ENCODE peak calls at places on chromosomes 12 and 14, in five cellular contexts. E, A, O, N and H are unnamed samples.

GRCh38 chr12:75656650-75657049 is 145.2 kb upstream of the KRR1 start:
- DNase-seq in O (no peak), A (peak), E (no peak), N (no peak), H (no peak)

GRCh38 chr14:76710093-76711010 is 50.9 kb upstream of the VASH1 start:
- DNase-seq in O (no peak), A (peak), N (peak), E (peak), H (peak)

GRCh38 chr14:99755068-99755405 is 38.2 kb upstream of the EML1 start:
- DNase-seq in A (no peak), E (peak), O (no peak), N (no peak), H (no peak)

GRCh38 chr12:15757553-15758255 is 31.5 kb downstream of the EPS8 start:
- DNase-seq in A (no peak), N (no peak), E (peak), O (no peak), H (no peak)

GRCh38 chr14:56581041-56581727 is 1.6 kb downstream of the TMEM260 start:
- DNase-seq in E (no peak), O (no peak), N (no peak), A (no peak), H (no peak)

GRCh38 chr12:4320859-4321701 is at the start of gene TIGAR:
- DNase-seq in A (peak), N (peak), O (peak), E (peak), H (peak)

GRCh38 chr12:111024205-111024794 is 103.9 kb upstream of the MYL2 start:
- DNase-seq in O (no peak), N (peak), A (no peak), E (peak), H (peak)

GRCh38 chr14:92551066-92551841 is 37.7 kb downstream of the RIN3 start:
- DNase-seq in A (no peak), E (no peak), N (no peak), O (no peak), H (no peak)

GRCh38 chr14:51682411-51682810 is 30.7 kb downstream of the FRMD6 start:
- DNase-seq in A (no peak), O (no peak), E (no peak), N (no peak), H (no peak)

GRCh38 chr12:91461061-91461460 is 278.4 kb upstream of the DCN start:
- DNase-seq in O (no peak), E (no peak), N (no peak), A (no peak), H (no peak)

GRCh38 chr12:39272934-39273770 is 169.8 kb downstream of the KIF21A start:
- DNase-seq in N (peak), E (peak), A (no peak), O (no peak), H (no peak)

GRCh38 chr12:85029456-85029855 is 6.6 kb downstream of the TSPAN19 start:
- DNase-seq in A (no peak), O (no peak), N (peak), E (peak), H (peak)

GRCh38 chr12:107518868-107519267 is 166.7 kb upstream of the PWP1 start:
- DNase-seq in A (no peak), O (no peak), N (no peak), E (no peak), H (no peak)

GRCh38 chr12:43098078-43098477 is 453.9 kb downstream of the ADAMTS20 start:
- DNase-seq in O (no peak), N (no peak), E (no peak), A (no peak), H (no peak)

GRCh38 chr12:9760699-9761406 is at the start of gene CD69:
- DNase-seq in O (no peak), A (no peak), E (no peak), N (no peak), H (no peak)

GRCh38 chr12:130074661-130075406 is 87.4 kb upstream of the FZD10 start:
- DNase-seq in N (no peak), A (no peak), O (no peak), E (no peak), H (no peak)

GRCh38 chr14:104075530-104076151 is 9.9 kb upstream of the ASPG start:
- DNase-seq in E (peak), N (peak), A (no peak), O (no peak), H (no peak)

GRCh38 chr12:79121486-79121885 is 256.9 kb downstream of the SYT1 start:
- DNase-seq in E (peak), O (no peak), A (no peak), N (no peak), H (no peak)

GRCh38 chr14:104135904-104136471 is 2.4 kb upstream of the KIF26A start:
- DNase-seq in A (no peak), E (no peak), N (no peak), O (no peak), H (no peak)

GRCh38 chr14:91369628-91370445 is 47.8 kb downstream of the CCDC88C start:
- DNase-seq in A (no peak), O (no peak), N (peak), E (no peak), H (no peak)

GRCh38 chr14:91158091-91158790 is 44.4 kb downstream of the DGLUCY start:
- DNase-seq in N (peak), E (no peak), O (no peak), A (no peak), H (no peak)

GRCh38 chr12:19397534-19397933 is 41.8 kb upstream of the AEBP2 start:
- DNase-seq in E (no peak), O (no peak), N (no peak), A (no peak), H (no peak)

GRCh38 chr12:110917467-110917866 is 2.9 kb downstream of the MYL2 start:
- DNase-seq in E (peak), O (no peak), N (no peak), A (no peak), H (no peak)

GRCh38 chr12:21775130-21775920 is 819 bp upstream of the KCNJ8 start:
- DNase-seq in E (no peak), A (no peak), O (no peak), N (no peak), H (no peak)

GRCh38 chr14:37142835-37143499 is 29.4 kb downstream of the SLC25A21 start:
- DNase-seq in A (peak), E (peak), N (no peak), O (no peak), H (no peak)

GRCh38 chr12:92859650-92860386 is 69.3 kb downstream of the EEA1 start:
- DNase-seq in N (peak), E (no peak), O (no peak), A (no peak), H (peak)